ENCODE peak calls at places on chromosome 19, in four cellular contexts. E is heart left ventricle, Y is breast epithelium, T is left ventricle myocardium inferior. C is an unnamed sample. For H3K9me3, the result is how much of the 10 kb centered on the place peaks cover.

GRCh38 chr19:14419038-14419813 is at the start of gene DDX39A:
- DNase-seq in E (peak), Y (peak), T (peak), C (peak)

GRCh38 chr19:39919976-39920375 is 14.5 kb downstream of the FCGBP start:
- DNase-seq in E (no peak), Y (no peak), T (no peak), C (no peak)

GRCh38 chr19:55620410-55620809 is 4.0 kb downstream of the ZNF784 start:
- DNase-seq in E (no peak), Y (no peak), T (no peak), C (no peak)

GRCh38 chr19:33794578-33795369 is 1.9 kb upstream of the KCTD15 start:
- DNase-seq in E (no peak), Y (no peak), T (peak), C (no peak)

GRCh38 chr19:39110263-39110967 is 15.2 kb upstream of the PAK4 start:
- DNase-seq in E (peak), Y (peak), T (peak), C (peak)

GRCh38 chr19:33772102-33772857 is 24.4 kb upstream of the KCTD15 start:
- DNase-seq in E (no peak), Y (no peak), T (no peak), C (no peak)

GRCh38 chr19:6340493-6341201 is 7.2 kb upstream of the ACER1 start:
- DNase-seq in E (no peak), Y (no peak), T (no peak), C (no peak)

GRCh38 chr19:58560007-58560887 is 1.8 kb upstream of the UBE2M start:
- DNase-seq in E (no peak), Y (no peak), T (peak), C (no peak)

GRCh38 chr19:6018786-6019185 is 40.8 kb upstream of the RANBP3 start:
- DNase-seq in E (no peak), Y (no peak), T (no peak), C (no peak)

GRCh38 chr19:18774107-18774506 is 17.0 kb downstream of the COMP start:
- DNase-seq in E (no peak), Y (no peak), T (no peak), C (no peak)

GRCh38 chr19:343451-343931 is 1.1 kb downstream of the MIER2 start:
- DNase-seq in E (no peak), Y (no peak), T (no peak), C (no peak)

GRCh38 chr19:6828698-6829633 is 56.5 kb downstream of the VAV1 start:
- DNase-seq in E (no peak), Y (no peak), T (no peak), C (no peak)

GRCh38 chr19:46586294-46586693 is 14.8 kb upstream of the CALM3 start:
- DNase-seq in E (no peak), Y (no peak), T (no peak), C (no peak)

GRCh38 chr19:6034512-6034911 is 56.6 kb upstream of the RANBP3 start:
- DNase-seq in E (no peak), Y (no peak), T (no peak), C (no peak)

GRCh38 chr19:43798026-43798545 is 4.2 kb downstream of the LYPD5 start:
- DNase-seq in E (no peak), Y (no peak), T (no peak), C (no peak)

GRCh38 chr19:29887498-29887897 is 54.5 kb upstream of the URI1 start:
- DNase-seq in E (no peak), Y (no peak), T (no peak), C (no peak)

GRCh38 chr19:36245210-36246005 is 30.5 kb downstream of the ZNF146 start:
- DNase-seq in E (no peak), Y (no peak), T (no peak), C (no peak)

GRCh38 chr19:12544401-12544876 is 6.8 kb downstream of the ZNF564 start:
- DNase-seq in E (no peak), Y (no peak), T (no peak), C (no peak)

GRCh38 chr19:6413291-6413690 is 11.3 kb downstream of the KHSRP start:
- DNase-seq in E (no peak), Y (no peak), T (no peak), C (no peak)

GRCh38 chr19:21934593-21934992 is 76.2 kb downstream of the ZNF208 start:
- DNase-seq in E (no peak), Y (no peak), T (no peak), C (no peak)

GRCh38 chr19:53103141-53103902 is at the start of gene ZNF160:
- DNase-seq in E (peak), Y (peak), T (peak), C (peak)

GRCh38 chr19:53467138-53467502 is 413 bp upstream of the ZNF813 start:
- DNase-seq in E (no peak), Y (no peak), T (peak), C (no peak)

GRCh38 chr19:31555634-31556215 is 206.5 kb upstream of the TSHZ3 start:
- DNase-seq in E (no peak), Y (no peak), T (no peak), C (no peak)

GRCh38 chr19:13150187-13150918 is at the start of the genes IER2 and STX10:
- DNase-seq in E (peak), Y (peak), T (peak), C (peak)

GRCh38 chr19:3867971-3868769 is 668 bp downstream of the ZFR2 start:
- DNase-seq in E (no peak), Y (no peak), T (no peak), C (no peak)

GRCh38 chr19:1087813-1088418 is 7.3 kb downstream of the POLR2E start:
- DNase-seq in E (peak), Y (no peak), T (no peak), C (peak)

GRCh38 chr19:33301011-33301899 is 1.1 kb downstream of the CEBPA start:
- DNase-seq in E (no peak), Y (no peak), T (no peak), C (no peak)

GRCh38 chr19:54253331-54254194 is 3.5 kb downstream of the LILRB5 start:
- DNase-seq in E (no peak), Y (no peak), T (no peak), C (no peak)

GRCh38 chr19:3618144-3618810 is 8.3 kb downstream of the CACTIN start:
- DNase-seq in E (peak), Y (no peak), T (peak), C (no peak)

GRCh38 chr19:9796113-9796773 is 22.6 kb downstream of the FBXL12 start:
- DNase-seq in E (peak), Y (peak), T (peak), C (peak)

GRCh38 chr19:33192010-33192409 is 2.1 kb upstream of the LRP3 start:
- DNase-seq in E (no peak), Y (no peak), T (no peak), C (no peak)

GRCh38 chr19:39870171-39870971 is 24.2 kb upstream of the FBL start:
- DNase-seq in E (no peak), Y (no peak), T (no peak), C (no peak)

GRCh38 chr19:18507727-18508440 is 14.0 kb downstream of the ELL start:
- DNase-seq in E (peak), Y (no peak), T (peak), C (no peak)

GRCh38 chr19:16441661-16442071 is 30.1 kb downstream of the EPS15L1 start:
- DNase-seq in E (no peak), Y (no peak), T (no peak), C (no peak)

GRCh38 chr19:16527334-16527935 is 14.8 kb downstream of the CHERP start:
- DNase-seq in E (no peak), Y (no peak), T (no peak), C (no peak)

GRCh38 chr19:1068111-1069001 is 1.4 kb downstream of the ARHGAP45 start:
- DNase-seq in E (peak), Y (no peak), T (peak), C (peak)

GRCh38 chr19:50549059-50549926 is 18.9 kb downstream of the LRRC4B start:
- DNase-seq in E (no peak), Y (no peak), T (no peak), C (no peak)

GRCh38 chr19:52070496-52070895 is 21.9 kb upstream of the ZNF432 start:
- DNase-seq in E (no peak), Y (no peak), T (no peak), C (no peak)

DNA sequence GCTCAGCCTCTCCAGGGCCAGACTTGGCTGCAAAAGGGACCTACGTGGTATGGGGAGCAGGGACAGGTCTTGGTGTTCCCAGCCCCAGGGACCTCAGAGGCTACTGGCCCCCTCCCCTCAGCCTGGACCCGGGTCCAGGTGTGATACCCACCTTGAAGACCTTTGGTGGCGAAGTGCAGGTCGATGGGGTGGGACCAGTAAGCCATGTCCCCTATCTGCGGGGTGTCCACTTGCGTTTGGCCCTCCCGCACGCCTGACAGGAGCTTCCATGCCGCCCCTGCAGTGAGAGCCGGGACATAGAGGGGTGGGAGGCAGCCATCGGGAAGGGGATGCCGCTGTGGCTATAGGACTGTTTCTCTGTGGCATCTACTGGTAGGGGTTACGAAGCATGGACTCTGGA is 4.0 kb upstream of the TGFB1 start:
- DNase-seq in E (no peak), Y (no peak), T (no peak), C (no peak)
- H3K27ac ChIP-seq in E (no peak), Y (no peak), T (no peak), C (peak)

GRCh38 chr19:45498411-45499195 is at the start of gene PPM1N:
- DNase-seq in E (no peak), Y (no peak), T (no peak), C (peak)
- TF ChIP-seq CTCF in E (no peak), Y (no peak), T (no peak), C (peak)

DNA sequence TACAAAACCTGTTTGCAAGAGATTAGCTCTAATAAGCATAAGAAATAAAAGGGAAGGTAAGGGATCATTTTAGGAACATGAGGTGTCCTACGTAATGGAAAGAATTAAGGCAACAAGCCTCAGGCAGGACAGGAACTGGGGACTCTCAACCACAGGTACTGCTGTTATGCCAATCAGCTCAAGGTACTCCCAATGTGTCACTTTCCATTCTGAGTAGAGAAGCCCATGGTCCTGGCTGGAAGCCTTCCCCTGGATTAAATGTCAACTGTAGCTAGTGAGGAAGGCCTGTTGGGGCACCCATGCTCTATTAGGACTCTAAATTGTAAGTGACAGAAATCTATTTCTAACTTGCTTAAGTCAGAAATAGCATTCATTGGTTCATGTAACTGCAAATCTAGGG is 134.6 kb downstream of the DPF1 start:
- DNase-seq in E (no peak), Y (no peak), T (no peak), C (no peak)
- H3K9me3 ChIP-seq in E (under half), Y (under half), T (under half), C (under half)

GRCh38 chr19:49151339-49152217 is 3.6 kb downstream of the HRC start:
- DNase-seq in E (peak), Y (peak), T (peak), C (no peak)
- H3K27ac ChIP-seq in E (peak), Y (peak), T (peak), C (no peak)

DNA sequence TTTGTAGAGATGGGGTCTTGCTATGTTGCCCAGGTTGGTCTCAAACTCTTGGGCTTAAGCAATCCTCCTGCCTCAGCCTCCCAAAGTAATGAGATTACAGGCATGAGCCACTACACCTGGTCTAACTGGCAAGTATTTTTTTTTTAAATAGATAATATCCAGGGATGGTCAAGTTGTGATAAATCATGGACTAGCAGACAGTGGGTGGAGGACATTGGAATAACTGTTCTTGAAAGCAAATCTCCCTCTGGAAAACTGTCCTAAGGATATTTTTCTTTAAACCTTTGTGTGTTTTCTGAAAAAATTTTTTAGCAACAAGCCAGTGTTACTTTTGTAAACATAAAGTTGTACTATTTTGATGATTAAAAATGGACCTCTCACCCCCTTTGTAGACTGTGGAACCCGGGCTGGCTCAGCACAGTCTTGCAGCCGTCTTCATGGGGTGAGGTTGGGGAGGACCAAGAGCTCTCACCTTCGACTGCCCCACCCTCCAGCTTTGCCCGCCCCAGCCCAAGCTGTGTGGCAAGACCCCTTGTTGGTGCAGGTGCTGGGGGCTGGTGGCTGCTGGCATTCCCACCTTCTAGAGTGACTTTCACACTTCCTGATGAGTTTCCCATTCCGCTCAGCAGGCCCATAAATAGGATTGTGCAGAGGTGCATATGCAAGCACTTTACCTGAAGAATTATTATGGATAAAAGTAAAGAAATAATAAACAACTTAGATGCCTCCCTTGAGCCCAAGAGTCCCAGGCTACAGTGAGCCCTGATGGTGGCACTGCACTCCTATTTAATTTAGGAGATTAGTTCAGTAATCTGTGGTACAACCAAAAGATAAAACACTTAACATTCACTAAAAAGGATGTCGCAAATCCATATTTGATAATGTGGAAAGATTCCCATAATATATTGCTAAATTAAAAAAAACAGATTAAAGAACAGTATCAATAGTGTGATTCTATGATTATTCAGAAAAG is 107.3 kb downstream of the GADD45B start:
- DNase-seq in E (no peak), Y (no peak), T (no peak), C (no peak)
- TF ChIP-seq CTCF in E (no peak), Y (no peak), T (no peak), C (no peak)

GRCh38 chr19:23832717-23833327 is 74.1 kb upstream of the ZNF681 start:
- DNase-seq in E (no peak), Y (no peak), T (no peak), C (no peak)
- H3K9me3 ChIP-seq in E (under half), Y (under half), T (half or more), C (half or more)

DNA sequence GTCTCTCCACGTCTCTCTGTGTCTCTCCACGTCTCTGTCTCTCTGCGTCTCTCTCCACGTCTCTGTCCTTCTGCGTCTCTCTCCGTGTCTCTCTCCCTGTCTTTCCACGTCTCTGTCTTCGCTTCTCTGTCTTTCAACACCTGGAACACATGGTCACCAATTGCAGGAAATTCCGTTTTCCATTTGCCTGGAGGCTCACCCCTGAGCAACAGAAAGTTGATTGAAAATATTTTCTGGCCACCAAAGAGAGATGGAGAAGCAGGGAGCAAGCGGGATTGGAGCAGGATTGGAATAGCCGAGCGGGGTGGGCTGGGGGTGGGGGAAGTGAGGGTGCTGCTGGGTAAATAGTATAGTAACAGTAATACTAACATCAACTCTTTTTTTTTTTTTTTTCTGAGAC is 1.7 kb downstream of the KANK2 start:
- DNase-seq in E (no peak), Y (no peak), T (no peak), C (no peak)
- H3K27ac ChIP-seq in E (peak), Y (peak), T (peak), C (no peak)

C was measured in CD4-positive, alpha-beta T cell.